ENCODE peak calls at places on chromosome 6, in eight cellular contexts. E is fibroblast of pulmonary artery, Q is T-helper 9 cell, O is neural crest cell, C is ELR, D is 8988T, H is non-pigmented ciliary epithelial cell, V is iPS-NIHi11. L is an unnamed sample.

GRCh38 chr6:43283514-43283901 is 14.6 kb upstream of the SLC22A7 start:
- DNase-seq in E (no peak), Q (no peak), O (no peak), C (no peak), D (no peak), H (no peak), V (no peak), L (no peak)

GRCh38 chr6:35524380-35525020 is 11.8 kb upstream of the TULP1 start:
- DNase-seq in E (no peak), Q (no peak), O (no peak), C (no peak), D (no peak), H (no peak), V (no peak), L (no peak)

GRCh38 chr6:109034439-109035041 is 60.1 kb downstream of the SESN1 start:
- DNase-seq in E (no peak), Q (no peak), O (no peak), C (no peak), D (no peak), H (no peak), V (no peak), L (no peak)

GRCh38 chr6:31952140-31952805 is 6.4 kb downstream of the CFB start:
- DNase-seq in E (peak; percentile 78), Q (no peak), O (peak; percentile 61), C (peak; percentile 78), D (peak; percentile 79), H (no peak), V (peak; percentile 80), L (peak; percentile 72)

GRCh38 chr6:154651656-154652055 is 81.6 kb upstream of the SCAF8 start:
- DNase-seq in E (no peak), Q (no peak), O (no peak), C (no peak), D (no peak), H (no peak), V (no peak), L (no peak)

GRCh38 chr6:32968093-32968769 is at the start of gene BRD2:
- DNase-seq in E (peak; percentile 97), Q (peak; percentile 91), O (peak; percentile 92), C (peak; percentile 96), D (peak; percentile 74), H (peak; percentile 81), V (peak; percentile 83), L (peak; percentile 93)

GRCh38 chr6:73728548-73729205 is 32.7 kb downstream of the CD109 start:
- DNase-seq in E (no peak), Q (no peak), O (no peak), C (no peak), D (no peak), H (no peak), V (no peak), L (no peak)

GRCh38 chr6:13248953-13249432 is 79.3 kb downstream of the TBC1D7 start:
- DNase-seq in E (no peak), Q (no peak), O (no peak), C (no peak), D (no peak), H (no peak), V (no peak), L (no peak)

GRCh38 chr6:41642090-41642959 is 4.1 kb downstream of the MDFI start:
- DNase-seq in E (no peak), Q (no peak), O (no peak), C (no peak), D (peak; percentile 8), H (no peak), V (no peak), L (no peak)

GRCh38 chr6:139590206-139590605 is 215.8 kb upstream of the CITED2 start:
- DNase-seq in E (no peak), Q (no peak), O (no peak), C (no peak), D (no peak), H (no peak), V (no peak), L (no peak)

GRCh38 chr6:166105341-166106075 is 62.1 kb downstream of the TBXT start:
- DNase-seq in E (no peak), Q (no peak), O (no peak), C (no peak), D (no peak), H (no peak), V (no peak), L (no peak)

GRCh38 chr6:3285049-3285639 is 26.4 kb downstream of the PSMG4 start:
- DNase-seq in E (no peak), Q (no peak), O (no peak), C (no peak), D (no peak), H (no peak), V (no peak), L (no peak)

GRCh38 chr6:168605964-168606363 is 165.0 kb downstream of the SMOC2 start:
- DNase-seq in E (no peak), Q (no peak), O (no peak), C (no peak), D (no peak), H (no peak), V (no peak), L (no peak)

GRCh38 chr6:87972279-87972678 is 75.4 kb upstream of the SPACA1 start:
- DNase-seq in E (no peak), Q (no peak), O (no peak), C (no peak), D (no peak), H (no peak), V (no peak), L (no peak)

GRCh38 chr6:41728073-41728936 is 7.1 kb downstream of the TFEB start:
- DNase-seq in E (no peak), Q (no peak), O (no peak), C (no peak), D (no peak), H (no peak), V (no peak), L (no peak)

GRCh38 chr6:105993769-105994521 is 92.2 kb upstream of the PRDM1 start:
- DNase-seq in E (peak; percentile 21), Q (peak; percentile 34), O (no peak), C (peak; percentile 80), D (no peak), H (no peak), V (peak; percentile 25), L (no peak)

GRCh38 chr6:13455604-13456003 is 31.8 kb downstream of the GFOD1 start:
- DNase-seq in E (no peak), Q (no peak), O (no peak), C (no peak), D (no peak), H (no peak), V (no peak), L (no peak)